ENCODE peak calls at places on chromosome 7, in five cellular contexts. K, Y, N, B and S are unnamed samples.

GRCh38 chr7:95596183-95597135 is at the start of gene PDK4:
- DNase-seq in K (peak; percentile 92), Y (no peak), N (peak; percentile 20), B (peak; percentile 96), S (no peak)

GRCh38 chr7:157238087-157238486 is 98.7 kb upstream of the DNAJB6 start:
- DNase-seq in K (no peak), Y (no peak), N (no peak), B (no peak), S (no peak)

GRCh38 chr7:157930926-157931466 is 594.2 kb downstream of the DNAJB6 start:
- DNase-seq in K (no peak), Y (no peak), N (no peak), B (no peak), S (no peak)

GRCh38 chr7:104642551-104642950 is 314.1 kb downstream of the LHFPL3 start:
- DNase-seq in K (no peak), Y (no peak), N (no peak), B (no peak), S (no peak)

GRCh38 chr7:610531-611280 is 91.1 kb upstream of the PDGFA start:
- DNase-seq in K (peak; percentile 46), Y (no peak), N (no peak), B (no peak), S (peak; percentile 47)

GRCh38 chr7:38222481-38223096 is 44.5 kb downstream of the STARD3NL start:
- DNase-seq in K (no peak), Y (peak; percentile 87), N (no peak), B (no peak), S (no peak)

GRCh38 chr7:41916450-41916927 is 213.6 kb upstream of the INHBA start:
- DNase-seq in K (peak; percentile 31), Y (no peak), N (no peak), B (no peak), S (no peak)

GRCh38 chr7:16961650-16962049 is 79.9 kb upstream of the AGR3 start:
- DNase-seq in K (no peak), Y (no peak), N (no peak), B (no peak), S (no peak)

GRCh38 chr7:128236924-128237586 is 4.0 kb upstream of the LEP start:
- DNase-seq in K (no peak), Y (no peak), N (no peak), B (no peak), S (no peak)

GRCh38 chr7:142327555-142327954 is 69.7 kb upstream of the PRSS58 start:
- DNase-seq in K (no peak), Y (no peak), N (no peak), B (no peak), S (no peak)

GRCh38 chr7:5360971-5361370 is 62.7 kb downstream of the TNRC18 start:
- DNase-seq in K (no peak), Y (no peak), N (no peak), B (no peak), S (no peak)

GRCh38 chr7:76354516-76354915 is 4.3 kb downstream of the YWHAG start:
- DNase-seq in K (no peak), Y (no peak), N (no peak), B (no peak), S (no peak)

GRCh38 chr7:12091164-12091563 is 119.9 kb upstream of the TMEM106B start:
- DNase-seq in K (no peak), Y (no peak), N (no peak), B (no peak), S (no peak)

GRCh38 chr7:82235710-82236109 is 207.9 kb downstream of the CACNA2D1 start:
- DNase-seq in K (no peak), Y (no peak), N (no peak), B (no peak), S (no peak)

GRCh38 chr7:106050002-106050742 is 61.9 kb downstream of the SYPL1 start:
- DNase-seq in K (peak; percentile 69), Y (no peak), N (no peak), B (no peak), S (no peak)

GRCh38 chr7:28958235-28958945 is at the start of gene TRIL:
- DNase-seq in K (peak; percentile 93), Y (no peak), N (no peak), B (peak; percentile 63), S (no peak)

GRCh38 chr7:92295391-92295790 is 49.6 kb downstream of the ANKIB1 start:
- DNase-seq in K (no peak), Y (no peak), N (no peak), B (no peak), S (no peak)

GRCh38 chr7:45595809-45596664 is 21.9 kb downstream of the ADCY1 start:
- DNase-seq in K (no peak), Y (no peak), N (no peak), B (no peak), S (peak; percentile 7)

GRCh38 chr7:7176421-7177043 is 5.8 kb upstream of the C1GALT1 start:
- DNase-seq in K (no peak), Y (no peak), N (no peak), B (no peak), S (no peak)

GRCh38 chr7:266851-267840 is 22.8 kb upstream of the FOXL3 start:
- DNase-seq in K (no peak), Y (peak; percentile 15), N (no peak), B (peak; percentile 80), S (no peak)

GRCh38 chr7:133618970-133619369 is 366.1 kb downstream of the EXOC4 start:
- DNase-seq in K (no peak), Y (no peak), N (no peak), B (no peak), S (no peak)

GRCh38 chr7:2791390-2791789 is 52.7 kb downstream of the GNA12 start:
- DNase-seq in K (no peak), Y (no peak), N (no peak), B (no peak), S (no peak)

GRCh38 chr7:142739927-142740492 is 9.3 kb upstream of the PRSS1 start:
- DNase-seq in K (no peak), Y (no peak), N (no peak), B (no peak), S (no peak)

GRCh38 chr7:148753224-148753623 is 54.5 kb downstream of the CUL1 start:
- DNase-seq in K (no peak), Y (no peak), N (no peak), B (no peak), S (no peak)

GRCh38 chr7:149849174-149849573 is 11.0 kb downstream of the ZNF862 start:
- DNase-seq in K (no peak), Y (no peak), N (no peak), B (no peak), S (no peak)

GRCh38 chr7:91083855-91084644 is 180.2 kb upstream of the FZD1 start:
- DNase-seq in K (no peak), Y (no peak), N (no peak), B (peak; percentile 8), S (no peak)

GRCh38 chr7:26696161-26696560 is 168.2 kb downstream of the SKAP2 start:
- DNase-seq in K (no peak), Y (no peak), N (no peak), B (no peak), S (no peak)

GRCh38 chr7:26698806-26699205 is 165.6 kb downstream of the SKAP2 start:
- DNase-seq in K (no peak), Y (no peak), N (no peak), B (no peak), S (no peak)

GRCh38 chr7:26700893-26701292 is 163.5 kb downstream of the SKAP2 start:
- DNase-seq in K (no peak), Y (peak; percentile 88), N (no peak), B (no peak), S (no peak)

GRCh38 chr7:26696978-26697377 is 167.4 kb downstream of the SKAP2 start:
- DNase-seq in K (no peak), Y (no peak), N (no peak), B (no peak), S (no peak)

DNA sequence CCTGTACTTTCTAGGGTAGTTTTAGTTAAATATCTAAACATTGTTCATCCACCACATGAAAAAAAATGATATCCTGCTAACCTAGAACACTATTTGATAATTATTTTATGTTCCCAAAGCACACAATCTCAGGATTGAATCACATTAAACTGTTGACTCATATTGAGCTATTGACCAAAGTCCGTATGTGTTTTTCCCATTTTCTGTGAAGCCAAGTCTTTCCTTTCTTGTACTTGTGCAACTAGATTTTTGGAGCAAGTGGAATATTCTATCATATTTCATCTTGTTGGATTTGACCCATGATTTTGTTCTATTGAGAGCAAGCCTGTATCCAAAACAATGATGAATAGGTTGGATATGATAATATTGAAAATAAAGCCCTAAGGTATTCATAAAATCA is 164.6 kb downstream of the SKAP2 start:
- DNase-seq in K (no peak), Y (no peak), N (no peak), B (no peak), S (no peak)
- TF ChIP-seq CTCF in K (no peak), Y (no peak), N (no peak), B (no peak), S (no peak)

GRCh38 chr7:130814753-130815152 is 80.7 kb upstream of the KLF14 start:
- DNase-seq in K (no peak), Y (no peak), N (no peak), B (no peak), S (no peak)
- TF ChIP-seq CTCF in K (peak; percentile 21), Y (no peak), N (no peak), B (no peak), S (no peak)

DNA sequence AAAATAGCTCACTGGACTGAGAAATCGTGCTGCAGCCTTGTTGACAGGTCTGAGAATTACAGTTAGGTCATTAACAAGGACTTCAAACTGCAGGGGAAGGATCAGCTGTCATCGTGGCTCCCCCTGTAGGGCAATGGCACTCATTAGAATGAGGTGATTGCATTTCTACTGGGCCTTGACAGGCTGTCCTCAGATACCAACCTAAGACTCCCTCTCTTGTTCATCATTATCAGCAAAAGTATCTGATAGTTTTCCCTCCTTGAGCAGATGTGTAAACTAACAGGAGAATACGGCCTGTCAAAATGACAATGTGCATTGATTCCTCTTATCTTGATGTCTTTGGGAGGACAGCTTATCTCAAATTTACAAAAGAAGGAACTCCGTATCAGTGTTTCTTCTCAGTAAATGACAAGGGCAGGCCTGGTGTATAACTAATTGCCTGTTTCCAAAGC is 648.5 kb upstream of the LRRN3 start:
- DNase-seq in K (no peak), Y (peak; percentile 61), N (no peak), B (no peak), S (no peak)
- TF ChIP-seq CTCF in K (no peak), Y (peak; percentile 95), N (no peak), B (no peak), S (no peak)

GRCh38 chr7:44076101-44076895 is 6.0 kb downstream of the POLM start:
- DNase-seq in K (no peak), Y (no peak), N (no peak), B (no peak), S (no peak)

GRCh38 chr7:44077061-44077460 is 5.3 kb downstream of the POLM start:
- DNase-seq in K (no peak), Y (no peak), N (no peak), B (no peak), S (no peak)

GRCh38 chr7:44079221-44080021 is 2.9 kb downstream of the POLM start:
- DNase-seq in K (no peak), Y (no peak), N (no peak), B (no peak), S (no peak)

GRCh38 chr7:44078521-44078920 is 3.8 kb downstream of the POLM start:
- DNase-seq in K (no peak), Y (no peak), N (no peak), B (no peak), S (no peak)

DNA sequence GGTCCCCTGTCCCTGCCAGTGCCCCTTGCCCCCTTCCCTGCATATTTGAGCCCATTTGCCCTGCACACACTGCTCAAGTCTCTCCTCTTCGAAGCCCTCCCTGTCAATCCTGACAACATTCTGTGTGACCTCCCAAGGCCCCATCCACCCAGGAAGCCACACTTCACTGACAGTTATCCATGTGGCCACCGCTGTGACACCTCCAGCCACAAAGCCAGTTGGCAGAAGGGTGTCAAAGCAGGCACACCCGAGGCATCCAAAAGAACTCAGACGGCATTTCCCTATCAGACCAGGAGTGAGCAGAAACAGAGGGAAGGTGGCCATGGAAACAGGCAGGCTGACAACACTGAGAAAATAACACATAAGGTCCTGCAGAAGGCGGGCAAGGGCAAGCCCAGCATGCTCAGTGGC is 4.6 kb downstream of the POLM start:
- DNase-seq in K (no peak), Y (no peak), N (no peak), B (no peak), S (no peak)
- TF ChIP-seq CTCF in K (no peak), Y (no peak), N (no peak), B (no peak), S (no peak)